ENCODE peak calls at places on chromosomes 1 and 21, in six cellular contexts. One of them, this sample, is unnamed.

GRCh38 chr1:201539561-201540404 is 856 bp downstream of the NAV1 start:
- DNase-seq in sigmoid colon: peak; percentile 87
- DNase-seq in stomach: no peak
- DNase-seq in vagina: no peak
- DNase-seq in ovary: peak; percentile 57
- DNase-seq in uterus: peak; percentile 60
- DNase-seq in this sample: no peak

GRCh38 chr1:224852901-224853568 is 76.4 kb upstream of the DNAH14 start:
- DNase-seq in sigmoid colon: no peak
- DNase-seq in stomach: no peak
- DNase-seq in vagina: no peak
- DNase-seq in ovary: no peak
- DNase-seq in uterus: no peak
- DNase-seq in this sample: no peak

GRCh38 chr1:210558302-210558701 is 229.6 kb downstream of the HHAT start:
- DNase-seq in sigmoid colon: no peak
- DNase-seq in stomach: peak; percentile 82
- DNase-seq in vagina: no peak
- DNase-seq in ovary: peak; percentile 31
- DNase-seq in uterus: no peak
- DNase-seq in this sample: no peak

GRCh38 chr1:186033744-186034345 is 299.7 kb downstream of the HMCN1 start:
- DNase-seq in sigmoid colon: no peak
- DNase-seq in stomach: no peak
- DNase-seq in vagina: no peak
- DNase-seq in ovary: no peak
- DNase-seq in uterus: no peak
- DNase-seq in this sample: no peak

GRCh38 chr1:174005032-174005431 is 17.1 kb downstream of the RC3H1 start:
- DNase-seq in sigmoid colon: no peak
- DNase-seq in stomach: no peak
- DNase-seq in vagina: no peak
- DNase-seq in ovary: no peak
- DNase-seq in uterus: no peak
- DNase-seq in this sample: no peak

GRCh38 chr1:244778356-244778755 is 57.1 kb upstream of the COX20 start:
- DNase-seq in sigmoid colon: no peak
- DNase-seq in stomach: no peak
- DNase-seq in vagina: no peak
- DNase-seq in ovary: no peak
- DNase-seq in uterus: no peak
- DNase-seq in this sample: no peak

GRCh38 chr1:225447001-225447615 is 19.3 kb upstream of the LBR start:
- DNase-seq in sigmoid colon: no peak
- DNase-seq in stomach: no peak
- DNase-seq in vagina: no peak
- DNase-seq in ovary: no peak
- DNase-seq in uterus: no peak
- DNase-seq in this sample: no peak

GRCh38 chr1:229570891-229571516 is 12.5 kb upstream of the ABCB10 start:
- DNase-seq in sigmoid colon: no peak
- DNase-seq in stomach: peak; percentile 59
- DNase-seq in vagina: no peak
- DNase-seq in ovary: no peak
- DNase-seq in uterus: no peak
- DNase-seq in this sample: no peak

GRCh38 chr1:186689907-186690306 is 9.7 kb upstream of the PTGS2 start:
- DNase-seq in sigmoid colon: no peak
- DNase-seq in stomach: no peak
- DNase-seq in vagina: no peak
- DNase-seq in ovary: no peak
- DNase-seq in uterus: no peak
- DNase-seq in this sample: no peak

DNA sequence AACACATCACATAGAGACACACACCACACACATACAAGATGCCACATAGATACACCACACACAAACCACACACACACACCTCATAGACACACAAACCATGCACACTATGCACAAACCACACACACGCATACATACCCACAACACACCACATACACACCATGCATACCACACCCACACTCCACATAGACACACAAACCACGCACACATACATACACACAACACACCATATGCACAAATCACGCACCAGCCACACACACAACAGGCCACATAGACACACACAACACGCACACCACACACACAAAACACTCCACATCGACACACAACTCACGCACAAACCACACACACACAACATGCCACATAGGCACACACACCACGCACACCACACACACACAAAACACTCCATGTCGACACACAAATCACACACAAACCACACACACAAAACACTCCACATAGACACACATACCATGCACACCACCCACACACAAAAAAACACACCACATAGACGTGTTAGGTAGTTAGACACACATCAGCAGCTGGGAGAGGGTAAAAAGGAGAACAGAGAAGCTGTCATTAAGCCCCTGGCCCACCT is 49.5 kb upstream of the SLC19A1 start:
- DNase-seq in sigmoid colon: no peak
- DNase-seq in stomach: no peak
- DNase-seq in vagina: no peak
- DNase-seq in ovary: no peak
- DNase-seq in uterus: no peak
- DNase-seq in this sample: no peak
- H3K4me3 ChIP-seq in sigmoid colon: no peak overlapping the region
- H3K4me3 ChIP-seq in stomach: no peak overlapping the region
- H3K4me3 ChIP-seq in vagina: no peak overlapping the region
- H3K4me3 ChIP-seq in ovary: no peak overlapping the region
- H3K4me3 ChIP-seq in uterus: no peak overlapping the region
- H3K4me3 ChIP-seq in this sample: no peak overlapping the region

DNA sequence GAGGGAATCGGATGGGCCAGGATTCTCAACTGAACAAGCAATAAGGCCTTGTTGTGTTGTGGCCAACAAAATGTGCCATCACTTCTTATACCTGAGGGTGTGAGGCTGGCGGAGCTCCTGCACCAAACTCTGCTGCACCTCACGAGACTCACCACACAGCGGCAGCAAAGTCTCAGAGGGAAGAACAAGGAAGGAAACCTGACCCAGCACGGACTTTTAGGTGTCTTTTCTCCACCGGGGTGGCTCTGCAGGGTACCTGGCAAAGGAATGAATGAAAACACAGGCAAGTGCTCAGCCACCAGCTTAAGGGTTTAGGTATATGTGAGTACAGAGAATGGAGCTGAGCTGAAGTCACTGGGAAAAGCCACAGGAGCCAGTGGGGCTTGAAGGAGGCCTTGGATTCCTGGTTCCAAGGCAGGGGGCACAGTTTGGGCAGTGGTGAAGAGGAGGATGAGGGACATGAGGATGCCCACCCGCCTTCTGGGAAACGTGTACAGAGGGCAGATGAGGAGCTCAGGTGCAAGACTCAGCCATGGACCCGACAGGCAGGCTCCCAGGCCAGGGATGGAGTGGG is 31.1 kb upstream of the HSD3B1 start:
- DNase-seq in sigmoid colon: no peak
- DNase-seq in stomach: peak; percentile 69
- DNase-seq in vagina: peak; percentile 56
- DNase-seq in ovary: peak; percentile 39
- DNase-seq in uterus: no peak
- DNase-seq in this sample: no peak
- TF ChIP-seq CTCF in sigmoid colon: no peak
- TF ChIP-seq CTCF in stomach: peak; percentile 39
- TF ChIP-seq CTCF in vagina: no peak
- TF ChIP-seq CTCF in ovary: no peak
- TF ChIP-seq CTCF in uterus: no peak
- TF ChIP-seq CTCF in this sample: peak; percentile 26

DNA sequence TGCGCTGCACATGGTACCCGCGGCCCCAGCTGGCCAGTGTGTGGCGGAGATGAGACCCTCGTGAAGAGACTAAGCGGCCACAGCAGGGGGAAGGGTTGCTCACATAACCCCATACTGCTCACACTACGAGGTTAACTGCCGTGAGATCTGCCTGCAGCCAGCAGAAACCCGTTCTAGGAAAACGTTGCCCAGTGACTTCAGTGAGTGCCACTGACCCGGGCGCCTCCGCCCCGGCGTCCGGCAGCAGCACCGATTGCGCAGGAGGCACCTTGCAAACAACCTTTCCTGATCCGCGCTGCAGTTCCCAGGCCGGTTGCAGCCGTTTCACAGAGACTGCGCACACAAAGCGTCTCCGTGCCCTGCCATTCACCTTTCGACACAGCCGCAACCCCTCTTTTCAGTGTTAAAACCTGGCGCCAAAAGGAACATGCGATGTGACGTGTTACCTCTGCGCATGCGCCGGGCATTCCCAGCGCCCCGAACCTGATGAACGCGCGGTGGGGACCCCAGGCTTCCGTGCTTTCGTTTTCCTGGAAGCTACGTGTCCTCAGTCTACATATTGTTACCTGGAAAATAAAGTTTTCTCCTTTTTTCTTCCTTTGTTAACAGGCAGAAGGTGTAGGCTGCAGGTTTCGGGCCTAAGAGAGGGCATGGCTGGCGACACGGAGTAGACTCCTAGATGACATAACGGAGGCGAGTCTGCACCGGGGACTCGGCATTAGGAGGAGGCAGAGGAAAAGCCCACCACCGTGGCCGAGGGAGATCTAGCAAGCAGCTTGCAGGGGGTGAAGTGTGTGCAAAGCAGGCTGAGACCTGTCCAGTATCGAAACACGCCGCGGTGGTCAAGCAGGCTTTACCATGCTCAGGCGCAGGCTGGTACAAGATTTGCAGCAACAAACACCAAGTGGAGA is 8.9 kb downstream of the VPS26C start:
- DNase-seq in sigmoid colon: peak; percentile 76
- DNase-seq in stomach: peak; percentile 63
- DNase-seq in vagina: no peak
- DNase-seq in ovary: peak; percentile 70
- DNase-seq in uterus: peak; percentile 48
- DNase-seq in this sample: peak; percentile 54
- TF ChIP-seq POLR2A in sigmoid colon: no peak
- TF ChIP-seq POLR2A in stomach: no peak
- TF ChIP-seq POLR2A in vagina: no peak
- TF ChIP-seq POLR2A in ovary: peak; percentile 15
- TF ChIP-seq POLR2A in uterus: no peak
- TF ChIP-seq POLR2A in this sample: no peak

GRCh38 chr1:53787655-53788054 is 48.7 kb upstream of the GLIS1 start:
- DNase-seq in sigmoid colon: no peak
- DNase-seq in stomach: no peak
- DNase-seq in vagina: no peak
- DNase-seq in ovary: no peak
- DNase-seq in uterus: no peak
- DNase-seq in this sample: no peak
- H3K4me3 ChIP-seq in sigmoid colon: no peak overlapping the region
- H3K4me3 ChIP-seq in stomach: no peak overlapping the region
- H3K4me3 ChIP-seq in vagina: no peak overlapping the region
- H3K4me3 ChIP-seq in ovary: no peak overlapping the region
- H3K4me3 ChIP-seq in uterus: no peak overlapping the region
- H3K4me3 ChIP-seq in this sample: no peak overlapping the region

DNA sequence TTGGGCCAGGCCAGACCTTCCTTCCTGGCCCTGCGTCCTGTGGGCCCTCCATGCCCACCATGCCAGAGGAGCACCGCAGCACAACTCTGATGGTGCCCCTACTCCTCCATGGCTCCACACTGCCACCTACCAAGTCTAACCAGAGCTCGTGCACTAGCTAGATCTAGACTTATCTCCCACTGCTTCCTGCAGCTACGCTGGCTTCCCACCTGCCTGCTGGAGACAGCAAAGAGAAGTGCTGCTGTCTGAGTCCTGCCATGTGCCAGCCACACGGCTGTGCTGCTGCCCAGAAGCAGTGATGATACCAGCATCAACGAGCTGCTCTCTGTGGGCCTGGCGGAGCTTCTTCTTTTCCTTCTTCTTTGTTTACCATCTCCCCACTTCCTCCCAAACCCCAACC is 4.5 kb downstream of the GUCA2B start:
- DNase-seq in sigmoid colon: no peak
- DNase-seq in stomach: no peak
- DNase-seq in vagina: no peak
- DNase-seq in ovary: no peak
- DNase-seq in uterus: no peak
- DNase-seq in this sample: no peak
- TF ChIP-seq CTCF in sigmoid colon: no peak
- TF ChIP-seq CTCF in stomach: no peak
- TF ChIP-seq CTCF in vagina: no peak
- TF ChIP-seq CTCF in ovary: no peak
- TF ChIP-seq CTCF in uterus: no peak
- TF ChIP-seq CTCF in this sample: no peak

DNA sequence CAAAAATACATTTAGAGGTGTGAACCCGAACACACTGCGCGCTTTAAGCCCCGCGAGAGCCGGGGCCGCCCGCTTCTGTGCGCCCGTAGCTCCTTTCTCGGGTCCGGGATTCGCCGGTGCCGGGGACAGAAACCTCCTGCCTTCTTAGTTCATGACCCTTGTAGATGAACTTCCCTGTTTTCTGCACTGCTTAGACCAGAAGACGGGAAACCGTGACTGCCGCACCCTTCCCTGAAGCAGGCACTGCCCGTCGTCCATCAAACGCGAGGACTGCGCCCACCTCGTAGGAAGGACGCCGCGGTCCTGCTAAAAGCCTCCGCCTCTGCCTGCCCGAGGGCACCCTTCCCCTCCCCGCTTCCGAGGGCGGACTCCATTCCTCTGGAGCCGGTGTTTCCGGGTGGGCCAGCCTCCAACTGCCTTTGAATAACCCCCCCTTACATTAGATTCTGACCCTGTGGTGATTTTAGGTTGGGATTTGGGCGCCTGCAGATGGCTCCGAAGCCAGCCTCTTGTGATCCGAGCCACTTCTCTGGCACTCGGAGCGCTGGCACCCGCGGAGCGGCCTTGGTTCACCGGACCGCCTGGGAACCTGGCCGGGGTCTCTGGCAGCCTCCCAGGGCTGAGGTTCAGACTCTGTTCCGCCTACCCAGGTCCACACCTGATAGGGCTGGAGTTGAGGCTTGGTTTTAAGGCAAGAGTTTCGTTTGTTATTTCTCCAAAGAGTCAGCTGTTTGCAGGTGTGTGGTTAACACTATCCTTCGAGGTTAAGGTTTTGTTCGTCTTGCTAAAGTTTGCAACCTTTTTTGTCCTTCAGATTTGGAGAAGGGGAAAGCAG is 1.2 kb upstream of the PTTG1IP start:
- DNase-seq in sigmoid colon: peak; percentile 83
- DNase-seq in stomach: peak; percentile 66
- DNase-seq in vagina: no peak
- DNase-seq in ovary: peak; percentile 69
- DNase-seq in uterus: peak; percentile 63
- DNase-seq in this sample: no peak
- TF ChIP-seq POLR2A in sigmoid colon: no peak
- TF ChIP-seq POLR2A in stomach: no peak
- TF ChIP-seq POLR2A in vagina: no peak
- TF ChIP-seq POLR2A in ovary: no peak
- TF ChIP-seq POLR2A in uterus: no peak
- TF ChIP-seq POLR2A in this sample: no peak

This sample was measured in gastrocnemius medialis.